ENCODE peak calls at places on chromosome 19, in seven cellular contexts. Z is colonic mucosa, S is AG09309, I is fibroblast of mammary gland, C is AG04449, E is kidney epithelial cell, V is DND-41. Y is an unnamed sample.

GRCh38 chr19:35476149-35476548 is 14.1 kb downstream of the KRTDAP start:
- DNase-seq in Z (no peak), S (no peak), I (no peak), C (no peak), E (no peak), V (no peak), Y (no peak)

GRCh38 chr19:30044273-30045259 is 102.5 kb downstream of the URI1 start:
- DNase-seq in Z (no peak), S (no peak), I (no peak), C (no peak), E (no peak), V (no peak), Y (no peak)

GRCh38 chr19:56119585-56119978 is 1.5 kb downstream of the ZNF787 start:
- DNase-seq in Z (peak; percentile 81), S (no peak), I (peak; percentile 61), C (peak; percentile 29), E (no peak), V (no peak), Y (no peak)

GRCh38 chr19:48249502-48250014 is 6.2 kb downstream of the CARD8 start:
- DNase-seq in Z (peak; percentile 34), S (no peak), I (no peak), C (no peak), E (no peak), V (no peak), Y (no peak)

GRCh38 chr19:48962029-48962848 is 2.9 kb upstream of the FTL start:
- DNase-seq in Z (peak; percentile 91), S (no peak), I (peak; percentile 31), C (no peak), E (no peak), V (no peak), Y (no peak)

GRCh38 chr19:46862504-46862835 is 1.7 kb downstream of the ARHGAP35 start:
- DNase-seq in Z (no peak), S (no peak), I (no peak), C (no peak), E (no peak), V (no peak), Y (no peak)

GRCh38 chr19:14818588-14818987 is 16.4 kb downstream of the OR7A5 start:
- DNase-seq in Z (no peak), S (no peak), I (no peak), C (no peak), E (no peak), V (no peak), Y (no peak)

GRCh38 chr19:6808494-6808893 is 36.0 kb downstream of the VAV1 start:
- DNase-seq in Z (no peak), S (no peak), I (no peak), C (no peak), E (no peak), V (no peak), Y (no peak)

GRCh38 chr19:20479483-20479882 is 86.1 kb downstream of the ZNF737 start:
- DNase-seq in Z (no peak), S (no peak), I (no peak), C (no peak), E (no peak), V (no peak), Y (no peak)

GRCh38 chr19:47228168-47228936 is 2.6 kb downstream of the BBC3 start:
- DNase-seq in Z (peak; percentile 51), S (no peak), I (no peak), C (no peak), E (no peak), V (no peak), Y (no peak)

GRCh38 chr19:56660381-56661105 is 11.0 kb downstream of the ZNF835 start:
- DNase-seq in Z (no peak), S (no peak), I (no peak), C (no peak), E (no peak), V (no peak), Y (no peak)

GRCh38 chr19:13983213-13983889 is 22.8 kb downstream of the RFX1 start:
- DNase-seq in Z (no peak), S (no peak), I (no peak), C (no peak), E (no peak), V (no peak), Y (no peak)

GRCh38 chr19:43595605-43595998 is 332 bp downstream of the IRGQ start:
- DNase-seq in Z (peak; percentile 37), S (no peak), I (no peak), C (no peak), E (no peak), V (no peak), Y (no peak)

GRCh38 chr19:34967551-34967950 is 3.5 kb upstream of the ZNF792 start:
- DNase-seq in Z (no peak), S (no peak), I (no peak), C (no peak), E (no peak), V (no peak), Y (no peak)

GRCh38 chr19:13959962-13960862 is 7.9 kb downstream of the DCAF15 start:
- DNase-seq in Z (no peak), S (no peak), I (no peak), C (no peak), E (no peak), V (peak; percentile 27), Y (no peak)

GRCh38 chr19:14475251-14476073 is at the start of gene PTGER1:
- DNase-seq in Z (peak; percentile 42), S (no peak), I (peak; percentile 47), C (no peak), E (no peak), V (no peak), Y (no peak)

GRCh38 chr19:32542477-32543106 is 38.4 kb upstream of the PDCD5 start:
- DNase-seq in Z (no peak), S (no peak), I (no peak), C (no peak), E (no peak), V (no peak), Y (no peak)

GRCh38 chr19:7200739-7201138 is 93.5 kb downstream of the INSR start:
- DNase-seq in Z (no peak), S (no peak), I (no peak), C (no peak), E (no peak), V (no peak), Y (no peak)

GRCh38 chr19:5893907-5894703 is 9.5 kb downstream of the NDUFA11 start:
- DNase-seq in Z (no peak), S (no peak), I (no peak), C (no peak), E (no peak), V (no peak), Y (no peak)

GRCh38 chr19:1406818-1407661 is at the start of gene DAZAP1:
- DNase-seq in Z (peak; percentile 99), S (peak; percentile 87), I (peak; percentile 96), C (peak; percentile 79), E (peak; percentile 82), V (peak; percentile 99), Y (no peak)

GRCh38 chr19:54792814-54793213 is 10.6 kb upstream of the KIR2DL4 start:
- DNase-seq in Z (no peak), S (no peak), I (no peak), C (no peak), E (no peak), V (no peak), Y (no peak)
- H3K4me3 ChIP-seq in Z (no peak overlapping the region), S (no peak overlapping the region), I (no peak overlapping the region), C (no peak overlapping the region), E (no peak overlapping the region), V (no peak overlapping the region), Y (no peak overlapping the region)

GRCh38 chr19:42433503-42434260 is 6.5 kb upstream of the LIPE start:
- DNase-seq in Z (peak; percentile 97), S (no peak), I (peak; percentile 78), C (no peak), E (no peak), V (peak; percentile 39), Y (peak; percentile 16)
- TF ChIP-seq CTCF in Z (peak; percentile 67), S (peak; percentile 63), I (peak; percentile 76), C (peak; percentile 53), E (peak; percentile 79), V (peak; percentile 34), Y (peak; percentile 92)

GRCh38 chr19:50515168-50515561 is 1.5 kb upstream of the ASPDH start:
- DNase-seq in Z (no peak), S (no peak), I (no peak), C (no peak), E (no peak), V (no peak), Y (no peak)

GRCh38 chr19:50512112-50512998 is 1.4 kb downstream of the ASPDH start:
- DNase-seq in Z (no peak), S (no peak), I (no peak), C (no peak), E (no peak), V (no peak), Y (no peak)

GRCh38 chr19:50512999-50513745 is 541 bp downstream of the ASPDH start:
- DNase-seq in Z (no peak), S (no peak), I (no peak), C (no peak), E (no peak), V (no peak), Y (no peak)

GRCh38 chr19:50514346-50515167 is 844 bp upstream of the ASPDH start:
- DNase-seq in Z (no peak), S (no peak), I (no peak), C (no peak), E (no peak), V (peak; percentile 22), Y (no peak)

DNA sequence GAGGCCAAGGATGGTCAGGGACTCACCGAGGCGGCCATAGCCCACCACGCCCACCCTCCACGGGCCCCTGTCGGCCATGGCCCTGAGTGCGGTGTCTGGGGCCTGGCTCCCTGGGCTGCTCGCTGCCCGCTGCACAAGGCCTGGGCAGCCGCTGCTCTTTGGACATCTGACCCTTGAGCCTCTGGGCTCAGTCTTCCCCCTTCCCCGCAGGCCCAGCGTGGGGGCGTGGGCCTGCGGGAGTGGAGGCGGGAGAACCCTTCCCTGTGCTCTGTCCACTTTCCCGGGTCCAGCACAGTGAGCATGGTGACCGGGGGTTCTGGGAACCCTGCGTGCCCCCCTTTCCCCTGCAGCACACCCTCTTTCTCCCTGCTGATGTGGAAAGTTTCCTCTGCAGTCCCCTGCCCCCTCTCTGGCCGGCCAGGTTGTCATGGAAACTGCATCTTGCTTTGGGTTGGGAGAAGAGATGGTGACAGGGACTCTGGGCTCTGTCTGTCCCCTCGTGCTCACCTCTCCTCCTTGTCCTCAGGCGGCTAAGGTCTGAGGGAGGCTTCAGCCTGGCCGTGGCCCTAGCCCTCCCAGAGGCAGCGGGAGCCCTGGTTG is at the start of gene ASPDH:
- DNase-seq in Z (no peak), S (no peak), I (no peak), C (no peak), E (no peak), V (no peak), Y (no peak)
- H3K4me3 ChIP-seq in Z (no peak within 1 kb of the TSS), S (no peak within 1 kb of the TSS), I (no peak within 1 kb of the TSS), C (no peak within 1 kb of the TSS), E (no peak within 1 kb of the TSS), V (no peak within 1 kb of the TSS), Y (no peak within 1 kb of the TSS)

DNA sequence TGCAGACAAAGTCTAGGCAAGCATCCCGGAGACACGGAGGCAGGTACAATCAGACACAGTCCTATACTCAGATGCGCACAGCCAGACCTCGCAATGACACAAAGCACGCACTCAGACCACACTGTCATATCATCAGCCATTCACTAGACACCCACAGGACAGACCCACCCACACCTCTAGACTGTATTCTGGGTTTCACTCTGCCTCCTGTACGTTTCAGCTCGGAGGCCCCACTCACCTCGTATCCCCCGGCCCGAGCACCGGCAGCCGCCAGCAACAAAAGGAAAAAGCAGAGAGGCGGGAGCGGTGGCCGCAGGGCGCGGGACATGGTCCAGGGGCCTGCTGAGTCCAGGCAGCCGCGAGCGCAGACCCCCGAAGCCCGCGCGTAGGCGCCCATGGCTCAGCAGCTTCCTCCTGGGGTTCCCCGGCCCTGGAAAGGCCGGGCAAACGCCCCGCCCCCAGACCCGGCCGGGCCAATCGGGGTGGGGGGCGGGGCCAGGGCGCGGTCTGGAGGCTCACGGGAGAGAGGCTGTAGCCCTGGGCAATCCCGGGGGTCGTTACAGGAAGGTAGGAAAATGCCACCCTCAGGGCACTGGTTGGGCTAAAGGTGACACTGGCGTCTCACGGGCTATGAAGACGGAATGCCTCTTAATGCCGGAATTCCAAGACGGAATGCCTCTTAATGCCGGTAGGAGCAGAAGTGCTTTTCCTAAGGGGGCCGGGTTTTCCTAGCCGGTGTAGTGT is at the start of the genes MAN2B1 and WDR83:
- DNase-seq in Z (peak; percentile 81), S (no peak), I (peak; percentile 40), C (no peak), E (no peak), V (peak; percentile 85), Y (no peak)
- TF ChIP-seq CTCF in Z (no peak), S (no peak), I (no peak), C (no peak), E (no peak), V (no peak), Y (no peak)

Y was measured in epithelial cell of proximal tubule.